ENCODE peak calls at places on chromosomes 13 and 19, in ten cellular contexts. S, I, A, C, R, L, F, B, O and X are unnamed samples.

GRCh38 chr19:6417713-6418561 is 6.7 kb downstream of the KHSRP start:
- DNase-seq in S (no peak), I (no peak), A (no peak), C (peak), R (no peak), L (no peak), F (no peak), B (peak), O (no peak), X (peak)

GRCh38 chr13:46041335-46041934 is 11.1 kb downstream of the ZC3H13 start:
- DNase-seq in S (no peak), I (no peak), A (no peak), C (no peak), R (no peak), L (no peak), F (no peak), B (no peak), O (no peak), X (no peak)

GRCh38 chr13:73162912-73163911 is 104.4 kb downstream of the KLF5 start:
- DNase-seq in S (peak), I (no peak), A (no peak), C (peak), R (no peak), L (no peak), F (no peak), B (no peak), O (no peak), X (no peak)

GRCh38 chr19:41264581-41265375 is 606 bp downstream of the HNRNPUL1 start:
- DNase-seq in S (peak), I (peak), A (peak), C (peak), R (peak), L (peak), F (peak), B (no peak), O (no peak), X (peak)

GRCh38 chr19:12676384-12676792 is 5.3 kb downstream of the DHPS start:
- DNase-seq in S (peak), I (peak), A (peak), C (peak), R (peak), L (peak), F (peak), B (peak), O (peak), X (peak)

GRCh38 chr13:106143930-106144709 is 391.3 kb downstream of the EFNB2 start:
- DNase-seq in S (no peak), I (no peak), A (peak), C (peak), R (no peak), L (no peak), F (no peak), B (no peak), O (no peak), X (no peak)

GRCh38 chr19:13788991-13789390 is 6.3 kb upstream of the ZSWIM4 start:
- DNase-seq in S (no peak), I (peak), A (no peak), C (no peak), R (no peak), L (no peak), F (peak), B (no peak), O (no peak), X (no peak)

GRCh38 chr13:71879129-71879535 is 12.1 kb upstream of the DACH1 start:
- DNase-seq in S (peak), I (no peak), A (peak), C (peak), R (no peak), L (no peak), F (no peak), B (no peak), O (no peak), X (peak)

GRCh38 chr19:4310247-4311121 is 6.1 kb downstream of the FSD1 start:
- DNase-seq in S (peak), I (no peak), A (no peak), C (no peak), R (no peak), L (no peak), F (no peak), B (no peak), O (no peak), X (no peak)

GRCh38 chr19:34824686-34825085 is 51.7 kb upstream of the ZNF599 start:
- DNase-seq in S (no peak), I (no peak), A (no peak), C (no peak), R (no peak), L (no peak), F (no peak), B (no peak), O (no peak), X (no peak)

GRCh38 chr19:5918463-5919079 is 4.5 kb downstream of the CAPS start:
- DNase-seq in S (no peak), I (no peak), A (no peak), C (no peak), R (no peak), L (no peak), F (no peak), B (no peak), O (no peak), X (no peak)

GRCh38 chr13:112684041-112684440 is 5.8 kb upstream of the ATP11A start:
- DNase-seq in S (no peak), I (no peak), A (no peak), C (no peak), R (no peak), L (no peak), F (no peak), B (no peak), O (no peak), X (no peak)

GRCh38 chr19:12379732-12380443 is 14.4 kb upstream of the ZNF442 start:
- DNase-seq in S (no peak), I (no peak), A (no peak), C (no peak), R (no peak), L (no peak), F (no peak), B (no peak), O (no peak), X (no peak)

GRCh38 chr19:2097330-2098327 is 914 bp downstream of the IZUMO4 start:
- DNase-seq in S (peak), I (peak), A (peak), C (peak), R (no peak), L (no peak), F (no peak), B (no peak), O (no peak), X (no peak)